ENCODE peak calls at places on chromosomes 12 and 14, in six cellular contexts. W is ureter; G is stimulated activated CD4-positive, alpha-beta T cell treated with anti-CD3 and anti-CD28 coated beads, Interleukin-1b, Interleukin-23, amount 100 ng/mL, for 24 hours; Z is iris pigment epithelial cell; S is hippocampal formation; E is hepatic stellate cell. N is an unnamed sample.

GRCh38 chr14:105528859-105529505 is 2.6 kb downstream of the TMEM121 start:
- DNase-seq in S (no peak), E (no peak), W (no peak), Z (no peak), G (no peak), N (no peak)

GRCh38 chr12:92028039-92028709 is 117.5 kb downstream of the BTG1 start:
- DNase-seq in S (peak; percentile 63), Z (peak; percentile 26), W (no peak), E (no peak), G (no peak), N (no peak)

GRCh38 chr14:74974364-74975058 is 19.1 kb upstream of the PGF start:
- DNase-seq in G (no peak), S (no peak), Z (no peak), E (no peak), W (no peak), N (no peak)

GRCh38 chr14:72745991-72746980 is 147.6 kb downstream of the DPF3 start:
- DNase-seq in Z (peak; percentile 75), G (no peak), W (peak; percentile 35), S (no peak), E (peak; percentile 60), N (no peak)

GRCh38 chr12:6141048-6141447 is 16.6 kb upstream of the VWF start:
- DNase-seq in Z (peak; percentile 85), S (peak; percentile 51), E (peak; percentile 40), G (no peak), W (no peak), N (no peak)

GRCh38 chr14:50272498-50272897 is 39.5 kb downstream of the L2HGDH start:
- DNase-seq in E (no peak), G (no peak), W (no peak), S (no peak), Z (no peak), N (no peak)

GRCh38 chr14:96423446-96424103 is 31.6 kb downstream of the AK7 start:
- DNase-seq in W (no peak), E (no peak), G (no peak), Z (no peak), S (no peak), N (no peak)

GRCh38 chr14:106657460-106657859 is 1131.1 kb downstream of the TMEM121 start:
- DNase-seq in G (peak; percentile 38), W (no peak), S (no peak), E (no peak), Z (no peak), N (no peak)

GRCh38 chr12:29317556-29318363 is 63.2 kb downstream of the ERGIC2 start:
- DNase-seq in W (peak; percentile 47), Z (peak; percentile 52), E (peak; percentile 33), S (peak; percentile 95), G (no peak), N (peak; percentile 28)